ENCODE peak calls at places on chromosomes 5 and 9, in seven cellular contexts. L is NCI-H1092 treated with DMSO at 0.1 percent for 48 hours; I is astrocyte of the spinal cord; Z is KBM-7; Y is posterior vena cava; C is NK-92 treated with Interleukin-12 subunit alpha and Interleukin-12 subunit beta, amount 100 ng/mL, for 24 hours; D is OCI-LY7. A is an unnamed sample.

GRCh38 chr9:113205449-113206247 is 15.4 kb downstream of the FKBP15 start:
- DNase-seq in L (no peak), I (peak; percentile 28), Z (no peak), Y (no peak), C (no peak), D (no peak), A (no peak)

GRCh38 chr9:127884976-127885490 is 7.6 kb upstream of the AK1 start:
- DNase-seq in L (no peak), I (no peak), Z (no peak), Y (no peak), C (no peak), D (no peak), A (no peak)

GRCh38 chr9:34558341-34558740 is 31.2 kb downstream of the CNTFR start:
- DNase-seq in L (no peak), I (no peak), Z (no peak), Y (no peak), C (no peak), D (no peak), A (no peak)

GRCh38 chr5:172454355-172455086 is at the start of gene SH3PXD2B:
- DNase-seq in L (peak; percentile 25), I (peak; percentile 39), Z (peak; percentile 33), Y (peak; percentile 86), C (no peak), D (no peak), A (peak; percentile 83)

GRCh38 chr9:111970827-111971226 is 74.2 kb downstream of the UGCG start:
- DNase-seq in L (no peak), I (no peak), Z (no peak), Y (no peak), C (no peak), D (no peak), A (no peak)

GRCh38 chr5:68932830-68933434 is 160.9 kb upstream of the SLC30A5 start:
- DNase-seq in L (no peak), I (no peak), Z (peak; percentile 28), Y (no peak), C (no peak), D (peak; percentile 80), A (no peak)

GRCh38 chr9:16255217-16255616 is 615.3 kb downstream of the BNC2 start:
- DNase-seq in L (no peak), I (no peak), Z (no peak), Y (no peak), C (no peak), D (no peak), A (no peak)

GRCh38 chr5:92527311-92528078 is 1053.5 kb downstream of the NR2F1-AS1 start:
- DNase-seq in L (no peak), I (peak; percentile 51), Z (no peak), Y (no peak), C (no peak), D (no peak), A (no peak)

GRCh38 chr5:102581011-102581410 is 82.2 kb upstream of the SLCO6A1 start:
- DNase-seq in L (no peak), I (no peak), Z (no peak), Y (no peak), C (no peak), D (no peak), A (no peak)

GRCh38 chr9:99139868-99140267 is 35.0 kb downstream of the TGFBR1 start:
- DNase-seq in L (no peak), I (no peak), Z (no peak), Y (no peak), C (no peak), D (no peak), A (no peak)

GRCh38 chr5:978693-979092 is 29.9 kb upstream of the NKD2 start:
- DNase-seq in L (no peak), I (no peak), Z (no peak), Y (no peak), C (no peak), D (no peak), A (no peak)

GRCh38 chr9:35907732-35908483 is 1.4 kb upstream of the SPAAR start:
- DNase-seq in L (peak; percentile 33), I (peak; percentile 90), Z (peak; percentile 85), Y (peak; percentile 89), C (no peak), D (no peak), A (no peak)

GRCh38 chr9:4435197-4435596 is 55.1 kb upstream of the SLC1A1 start:
- DNase-seq in L (no peak), I (no peak), Z (no peak), Y (no peak), C (no peak), D (no peak), A (no peak)

GRCh38 chr5:9733456-9733855 is 103.3 kb upstream of the TAS2R1 start:
- DNase-seq in L (no peak), I (no peak), Z (no peak), Y (no peak), C (no peak), D (no peak), A (no peak)

GRCh38 chr9:96253059-96253696 is 48.8 kb downstream of the HSD17B3 start:
- DNase-seq in L (no peak), I (no peak), Z (peak; percentile 47), Y (no peak), C (no peak), D (peak; percentile 26), A (peak; percentile 61)

GRCh38 chr9:17349816-17350215 is 215.0 kb downstream of the CNTLN start:
- DNase-seq in L (no peak), I (peak; percentile 53), Z (no peak), Y (no peak), C (no peak), D (no peak), A (no peak)

GRCh38 chr9:7862170-7862569 is 62.6 kb upstream of the DMAC1 start:
- DNase-seq in L (no peak), I (no peak), Z (no peak), Y (no peak), C (no peak), D (no peak), A (no peak)

GRCh38 chr5:34587355-34588241 is 68.5 kb upstream of the RAI14 start:
- DNase-seq in L (no peak), I (peak; percentile 55), Z (peak; percentile 53), Y (no peak), C (no peak), D (no peak), A (no peak)

GRCh38 chr9:438961-439768 is 224.5 kb downstream of the DOCK8 start:
- DNase-seq in L (no peak), I (no peak), Z (no peak), Y (peak; percentile 83), C (no peak), D (no peak), A (no peak)

GRCh38 chr5:80480354-80480753 is 7.5 kb upstream of the FAM151B start:
- DNase-seq in L (no peak), I (no peak), Z (no peak), Y (no peak), C (no peak), D (no peak), A (no peak)

GRCh38 chr5:81297531-81297930 is 3.9 kb upstream of the ZCCHC9 start:
- DNase-seq in L (no peak), I (no peak), Z (no peak), Y (no peak), C (no peak), D (no peak), A (no peak)

GRCh38 chr9:84493284-84493947 is 152.9 kb upstream of the SLC28A3 start:
- DNase-seq in L (peak; percentile 2), I (no peak), Z (no peak), Y (no peak), C (no peak), D (no peak), A (no peak)

GRCh38 chr9:114289571-114290481 is 33.1 kb upstream of the ORM1 start:
- DNase-seq in L (no peak), I (no peak), Z (no peak), Y (peak; percentile 46), C (no peak), D (no peak), A (peak; percentile 42)

GRCh38 chr9:126292736-126293521 is 33.7 kb upstream of the MVB12B start:
- DNase-seq in L (no peak), I (no peak), Z (no peak), Y (no peak), C (no peak), D (no peak), A (no peak)

GRCh38 chr9:133835273-133835901 is 97.2 kb upstream of the SARDH start:
- DNase-seq in L (peak; percentile 58), I (no peak), Z (no peak), Y (no peak), C (no peak), D (no peak), A (no peak)

GRCh38 chr5:83472508-83473343 is 1.2 kb downstream of the VCAN start:
- DNase-seq in L (no peak), I (peak; percentile 22), Z (no peak), Y (peak; percentile 91), C (no peak), D (no peak), A (no peak)

GRCh38 chr9:129919836-129920235 is 84.6 kb downstream of the USP20 start:
- DNase-seq in L (no peak), I (no peak), Z (peak; percentile 31), Y (no peak), C (no peak), D (no peak), A (no peak)

GRCh38 chr5:146540421-146540820 is 24.4 kb upstream of the GPR151 start:
- DNase-seq in L (no peak), I (peak; percentile 40), Z (no peak), Y (no peak), C (no peak), D (no peak), A (no peak)

GRCh38 chr5:73317523-73317922 is 131.1 kb downstream of the FOXD1 start:
- DNase-seq in L (no peak), I (no peak), Z (no peak), Y (no peak), C (no peak), D (no peak), A (no peak)

GRCh38 chr5:91219803-91220371 is 163.2 kb downstream of the ARRDC3 start:
- DNase-seq in L (no peak), I (peak; percentile 55), Z (peak; percentile 48), Y (no peak), C (no peak), D (peak; percentile 27), A (no peak)

GRCh38 chr5:9166202-9167147 is 379.4 kb downstream of the SEMA5A start:
- DNase-seq in L (no peak), I (no peak), Z (no peak), Y (no peak), C (no peak), D (no peak), A (no peak)

GRCh38 chr5:142977363-142978051 is 207.3 kb downstream of the ARHGAP26 start:
- DNase-seq in L (no peak), I (peak; percentile 90), Z (peak; percentile 93), Y (no peak), C (peak; percentile 52), D (no peak), A (no peak)

GRCh38 chr5:125848746-125849145 is 574.5 kb upstream of the GRAMD2B start:
- DNase-seq in L (no peak), I (no peak), Z (no peak), Y (no peak), C (no peak), D (no peak), A (no peak)

GRCh38 chr5:43195670-43196265 is 3.7 kb downstream of the NIM1K start:
- DNase-seq in L (no peak), I (no peak), Z (no peak), Y (no peak), C (no peak), D (no peak), A (no peak)

GRCh38 chr9:33867747-33868429 is 50.9 kb downstream of the UBE2R2 start:
- DNase-seq in L (no peak), I (peak; percentile 28), Z (no peak), Y (peak; percentile 85), C (no peak), D (peak; percentile 37), A (no peak)

GRCh38 chr5:59673438-59674058 is 220.0 kb downstream of the PDE4D start:
- DNase-seq in L (peak; percentile 37), I (peak; percentile 69), Z (peak; percentile 70), Y (no peak), C (no peak), D (peak; percentile 71), A (no peak)

GRCh38 chr9:113484258-113484730 is 20.8 kb downstream of the RGS3 start:
- DNase-seq in L (peak; percentile 71), I (no peak), Z (no peak), Y (no peak), C (no peak), D (no peak), A (peak; percentile 76)

GRCh38 chr5:58933891-58934628 is 351.2 kb downstream of the RAB3C start:
- DNase-seq in L (no peak), I (no peak), Z (peak; percentile 39), Y (no peak), C (no peak), D (no peak), A (no peak)